ENCODE peak calls at places on chromosomes 7 and 10, in five cellular contexts. R is lower leg skin, B is IMR-90, W is HepG2, Q is transverse colon. O is an unnamed sample.

GRCh38 chr10:69362471-69362954 is 54.2 kb downstream of the TACR2 start:
- DNase-seq in R (no peak), Q (peak), W (no peak), B (peak), O (peak)

GRCh38 chr7:2627258-2628136 is 4.3 kb upstream of the TTYH3 start:
- DNase-seq in R (no peak), B (no peak), Q (no peak), W (no peak), O (no peak)

GRCh38 chr7:134729895-134730294 is 49.5 kb upstream of the CALD1 start:
- DNase-seq in W (no peak), B (peak), Q (no peak), R (no peak), O (peak)

GRCh38 chr10:29873941-29874340 is 185.4 kb downstream of the JCAD start:
- DNase-seq in R (no peak), B (peak), Q (no peak), W (no peak), O (no peak)

GRCh38 chr7:163298-163695 is 29.1 kb upstream of the FAM20C start:
- DNase-seq in B (no peak), W (no peak), R (no peak), Q (no peak), O (no peak)

GRCh38 chr10:26735435-26735834 is 37.9 kb downstream of the PDSS1 start:
- DNase-seq in R (no peak), Q (no peak), W (no peak), B (no peak), O (no peak)

GRCh38 chr10:31756131-31757119 is 172.2 kb downstream of the ARHGAP12 start:
- DNase-seq in R (no peak), B (no peak), W (no peak), Q (no peak), O (no peak)

GRCh38 chr7:6628045-6628444 is 9.1 kb upstream of the ZNF316 start:
- DNase-seq in B (no peak), R (no peak), Q (no peak), W (no peak), O (no peak)

GRCh38 chr10:31321396-31321941 is 2.5 kb downstream of the ZEB1 start:
- DNase-seq in R (no peak), Q (peak), B (peak), W (no peak), O (no peak)

GRCh38 chr7:41885748-41886147 is 182.9 kb upstream of the INHBA start:
- DNase-seq in W (no peak), R (no peak), Q (no peak), B (peak), O (no peak)

GRCh38 chr10:45452743-45453452 is 78.9 kb downstream of the ALOX5 start:
- DNase-seq in W (no peak), Q (no peak), B (no peak), R (no peak), O (no peak)

GRCh38 chr7:79157281-79157680 is 296.2 kb downstream of the MAGI2 start:
- DNase-seq in B (peak), Q (no peak), R (no peak), W (no peak), O (no peak)

GRCh38 chr10:52636874-52637273 is 135.7 kb downstream of the MBL2 start:
- DNase-seq in R (no peak), B (no peak), W (no peak), Q (no peak), O (no peak)

DNA sequence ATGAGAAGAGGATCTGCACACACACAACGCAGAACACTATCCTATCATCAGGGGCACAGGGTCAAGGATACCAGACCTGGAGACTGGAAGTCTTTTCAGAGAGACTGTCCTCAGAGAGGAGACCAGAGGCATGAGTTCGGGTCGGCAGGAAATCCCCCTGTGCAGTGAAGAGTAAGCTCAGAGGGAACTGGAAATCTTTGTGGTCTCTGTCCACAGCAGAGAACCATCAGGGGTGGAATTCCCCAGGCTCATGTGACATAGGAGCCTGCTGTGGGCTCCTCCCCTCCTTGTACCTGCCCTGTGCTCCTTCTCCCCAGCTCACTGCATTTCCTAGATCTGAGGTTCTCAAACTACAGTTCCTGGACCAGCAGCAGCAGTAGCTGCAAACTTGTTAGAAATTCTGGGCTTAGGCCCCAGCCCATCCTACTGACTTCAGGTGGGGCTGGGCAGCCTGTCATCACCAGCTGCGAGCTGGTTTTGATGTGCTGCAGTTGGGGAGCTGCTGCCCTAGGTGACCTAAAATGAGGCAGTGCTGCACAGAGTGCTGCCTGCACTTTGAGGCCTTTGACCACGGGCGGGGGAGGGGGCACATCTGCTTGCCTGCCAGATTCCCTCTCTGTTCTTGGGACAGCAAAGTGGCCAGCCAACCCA is 2.4 kb downstream of the ZMIZ2 start:
- DNase-seq in W (no peak), B (peak), R (no peak), Q (peak), O (no peak)
- H3K4me3 ChIP-seq in W (peak), B (no peak), R (no peak), Q (no peak), O (no peak)

DNA sequence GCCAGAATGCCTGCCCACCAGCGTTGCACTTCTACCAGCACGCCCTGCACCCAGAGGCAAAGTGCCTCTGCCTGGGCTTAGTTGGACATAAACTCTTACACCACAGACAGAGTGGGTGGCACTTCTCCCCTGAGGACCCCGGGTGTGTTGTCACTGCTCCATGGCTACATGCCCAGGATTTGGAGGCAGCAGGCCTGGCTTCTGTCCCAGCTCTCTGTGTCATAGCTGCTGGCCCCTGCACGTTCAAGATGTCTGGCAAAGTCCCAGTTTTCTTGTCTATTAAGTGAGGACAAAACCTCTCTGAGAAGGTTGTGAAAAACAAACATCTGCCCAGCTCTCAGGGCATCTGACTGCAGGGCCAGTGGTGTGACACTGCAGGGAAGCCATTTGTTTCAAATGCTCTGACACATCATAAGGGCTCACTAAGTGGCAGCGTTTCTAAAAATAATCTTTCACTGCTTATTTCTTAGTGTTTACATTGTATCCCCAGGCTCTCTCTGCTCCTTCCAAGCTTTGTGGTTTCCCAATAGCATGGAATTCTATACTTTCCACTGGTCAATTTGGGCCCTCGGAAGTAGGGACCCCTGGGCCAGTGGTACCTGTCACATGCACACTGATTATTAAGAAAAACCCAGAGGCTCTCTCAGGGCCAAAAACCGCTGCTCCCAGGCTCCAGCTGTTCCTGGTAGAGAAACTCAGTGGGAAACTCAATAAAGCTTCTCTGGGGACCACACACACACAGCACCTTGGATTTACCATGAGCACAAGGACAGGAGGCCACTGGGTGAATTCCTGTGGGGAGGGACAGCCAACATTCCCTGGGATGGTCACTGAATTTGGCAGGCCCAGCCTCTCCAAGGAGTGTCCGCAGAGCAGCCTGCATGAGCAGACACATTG is 86.2 kb upstream of the ANLN start:
- DNase-seq in W (peak), R (peak), B (peak), Q (peak), O (peak)
- TF ChIP-seq POLR2A in W (no peak), R (no peak), B (no peak), Q (no peak), O (no peak)

DNA sequence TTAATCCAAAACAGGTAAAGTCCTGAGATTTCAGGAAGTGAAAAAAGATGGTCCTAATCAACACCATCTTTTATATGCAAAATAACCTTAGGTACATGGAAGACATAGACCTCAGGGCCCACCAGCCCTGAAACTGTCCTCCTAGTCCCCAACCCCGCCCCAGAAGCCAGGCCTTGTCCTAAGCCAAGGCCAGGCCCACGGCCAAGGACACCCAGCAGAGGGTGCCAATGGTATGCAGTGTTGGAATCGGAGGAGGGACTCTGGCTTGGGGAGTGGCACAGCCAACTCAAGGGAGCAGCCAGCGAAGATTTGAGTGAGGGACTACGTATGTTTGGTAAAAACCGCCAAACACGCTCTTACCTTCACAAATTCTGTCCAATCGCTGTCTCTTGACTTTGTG is 96.7 kb downstream of the ZRANB1 start:
- DNase-seq in B (no peak), R (no peak), W (peak), Q (peak), O (no peak)
- TF ChIP-seq CTCF in B (peak), R (no peak), W (peak), Q (peak), O (peak)

GRCh38 chr7:151276651-151277590 is 28.4 kb upstream of the SMARCD3 start:
- DNase-seq in W (peak), Q (peak), B (peak), R (no peak), O (peak)
- H3K4me3 ChIP-seq in W (peak), Q (peak), B (peak), R (no peak), O (peak)

GRCh38 chr10:3782099-3782455 is 2.9 kb downstream of the KLF6 start:
- DNase-seq in B (no peak), R (peak), W (no peak), Q (no peak), O (no peak)
- TF ChIP-seq POLR2A in B (peak), R (no peak), W (no peak), Q (no peak), O (no peak)

DNA sequence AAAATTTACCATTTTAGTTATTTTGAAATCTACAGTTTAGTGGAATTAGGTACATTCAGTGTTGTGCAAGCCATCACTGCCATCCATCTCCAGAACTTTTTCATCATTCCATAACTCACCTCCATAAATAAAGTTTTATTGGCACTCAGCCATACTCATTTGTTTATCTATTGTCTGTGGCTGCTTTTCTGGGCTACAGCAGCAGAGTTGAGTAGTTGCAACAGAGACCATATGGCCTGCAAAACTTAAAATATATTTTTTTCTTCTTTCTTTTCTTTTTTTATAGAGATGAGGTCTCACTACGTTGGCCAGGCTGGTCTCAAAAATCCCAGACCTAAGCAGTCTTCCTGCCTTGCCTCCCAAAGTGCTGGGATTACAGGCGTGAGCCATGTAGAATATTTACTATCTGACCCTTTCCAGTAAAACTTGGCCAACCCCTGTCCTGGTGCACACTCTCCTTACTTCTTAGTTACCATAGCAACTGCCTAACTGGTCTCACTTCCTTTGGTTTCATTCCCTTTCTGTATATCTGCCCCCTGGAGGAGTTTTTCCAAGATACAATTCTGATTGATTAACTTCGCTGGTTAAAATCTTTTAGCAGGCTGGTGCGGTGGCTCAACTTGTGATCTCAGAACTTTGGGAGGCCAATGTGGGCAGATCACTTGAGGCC is 133.2 kb downstream of the CUX1 start:
- DNase-seq in R (no peak), B (peak), W (no peak), Q (no peak), O (no peak)
- TF ChIP-seq CTCF in R (no peak), B (peak), W (no peak), Q (no peak), O (no peak)

DNA sequence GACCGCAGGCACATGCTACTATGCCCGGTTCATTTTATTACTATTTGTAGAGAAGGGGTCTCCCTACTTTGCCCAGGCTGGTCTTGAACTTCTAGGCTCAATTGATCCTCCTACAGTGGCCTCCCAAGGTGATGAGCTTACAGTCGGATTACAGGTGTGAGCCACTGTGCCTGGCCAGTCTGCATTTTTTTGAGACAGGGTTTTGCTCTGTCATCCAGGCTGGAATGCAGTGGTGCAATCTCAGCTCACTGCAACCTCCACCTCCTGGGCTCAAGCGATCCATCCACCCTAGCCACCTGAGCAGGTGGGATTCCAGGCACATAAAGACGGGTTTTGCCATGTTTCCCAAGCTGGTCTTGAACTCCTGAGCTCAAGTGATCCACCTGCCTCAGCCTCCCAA is 2.3 kb upstream of the H2BK1 start:
- DNase-seq in W (no peak), Q (no peak), B (no peak), R (no peak), O (no peak)
- H3K4me3 ChIP-seq in W (no peak), Q (no peak), B (no peak), R (no peak), O (no peak)

GRCh38 chr7:39714447-39715091 is 91.2 kb downstream of the RALA start:
- DNase-seq in W (no peak), B (no peak), R (no peak), Q (no peak), O (no peak)

GRCh38 chr7:39709029-39709428 is 85.7 kb downstream of the RALA start:
- DNase-seq in B (no peak), Q (no peak), W (no peak), R (no peak), O (no peak)

GRCh38 chr7:39712746-39713145 is 89.4 kb downstream of the RALA start:
- DNase-seq in B (no peak), R (no peak), Q (no peak), W (no peak), O (no peak)

GRCh38 chr7:39709768-39710291 is 86.5 kb downstream of the RALA start:
- DNase-seq in R (no peak), W (no peak), Q (no peak), B (peak), O (peak)
- TF ChIP-seq POLR2A in R (no peak), W (no peak), Q (no peak), B (no peak), O (no peak)